ENCODE peak calls at places on chromosomes 11 and 22, in nine cellular contexts. Y is fibroblast of the aortic adventitia, Q is dorsolateral prefrontal cortex, G is HCT116, Z is foreskin fibroblast, D is brain microvascular endothelial cell, W is epithelial cell of esophagus, A is right atrium auricular region, M is PC-3. C is an unnamed sample.
A peak's percentile ranks its signal among the peaks of the same experiment; 100 is the strongest.

GRCh38 chr11:133947298-133947905 is 9.4 kb downstream of the IGSF9B start:
- DNase-seq in Y (peak; percentile 45), Q (peak; percentile 71), G (no peak), Z (peak; percentile 18), D (peak; percentile 29), W (peak; percentile 15), A (no peak), M (peak; percentile 56), C (no peak)

GRCh38 chr22:29798318-29798717 is 31.1 kb downstream of the UQCR10 start:
- DNase-seq in Y (no peak), Q (no peak), G (no peak), Z (no peak), D (no peak), W (no peak), A (no peak), M (peak; percentile 9), C (no peak)

GRCh38 chr11:64340671-64341335 is 799 bp downstream of the CCDC88B start:
- DNase-seq in Y (no peak), Q (no peak), G (no peak), Z (no peak), D (no peak), W (no peak), A (no peak), M (no peak), C (no peak)

GRCh38 chr11:75174781-75175370 is 24.0 kb downstream of the SLCO2B1 start:
- DNase-seq in Y (peak; percentile 2), Q (peak; percentile 61), G (no peak), Z (peak; percentile 34), D (peak; percentile 21), W (no peak), A (peak; percentile 70), M (no peak), C (no peak)

GRCh38 chr22:26570126-26570525 is 19.8 kb downstream of the TPST2 start:
- DNase-seq in Y (no peak), Q (peak; percentile 44), G (no peak), Z (no peak), D (no peak), W (no peak), A (no peak), M (no peak), C (no peak)

GRCh38 chr11:66880484-66881211 is 23.8 kb downstream of the LRFN4 start:
- DNase-seq in Y (no peak), Q (peak; percentile 67), G (no peak), Z (no peak), D (no peak), W (peak; percentile 93), A (no peak), M (peak; percentile 97), C (no peak)

GRCh38 chr11:68439355-68440065 is 21.0 kb upstream of the PPP6R3 start:
- DNase-seq in Y (no peak), Q (no peak), G (no peak), Z (peak; percentile 26), D (no peak), W (no peak), A (no peak), M (no peak), C (no peak)

GRCh38 chr22:31715157-31715778 is 34.7 kb downstream of the PRR14L start:
- DNase-seq in Y (no peak), Q (no peak), G (no peak), Z (no peak), D (no peak), W (no peak), A (no peak), M (no peak), C (no peak)

GRCh38 chr22:50606561-50607365 is 6.2 kb downstream of the MAPK8IP2 start:
- DNase-seq in Y (no peak), Q (no peak), G (no peak), Z (no peak), D (no peak), W (no peak), A (no peak), M (no peak), C (no peak)

GRCh38 chr11:104067534-104067933 is 31.1 kb downstream of the DDI1 start:
- DNase-seq in Y (no peak), Q (no peak), G (no peak), Z (no peak), D (no peak), W (no peak), A (no peak), M (no peak), C (no peak)

GRCh38 chr11:106642331-106642730 is 375.9 kb downstream of the GUCY1A2 start:
- DNase-seq in Y (peak; percentile 8), Q (no peak), G (no peak), Z (peak; percentile 9), D (no peak), W (peak; percentile 6), A (no peak), M (peak; percentile 61), C (no peak)

GRCh38 chr11:91163619-91164451 is 941.0 kb upstream of the CHORDC1 start:
- DNase-seq in Y (peak; percentile 67), Q (no peak), G (no peak), Z (peak; percentile 23), D (peak; percentile 74), W (peak; percentile 12), A (no peak), M (peak; percentile 89), C (no peak)

GRCh38 chr11:16989554-16989953 is 24.7 kb downstream of the PLEKHA7 start:
- DNase-seq in Y (no peak), Q (no peak), G (no peak), Z (no peak), D (no peak), W (no peak), A (no peak), M (no peak), C (no peak)

DNA sequence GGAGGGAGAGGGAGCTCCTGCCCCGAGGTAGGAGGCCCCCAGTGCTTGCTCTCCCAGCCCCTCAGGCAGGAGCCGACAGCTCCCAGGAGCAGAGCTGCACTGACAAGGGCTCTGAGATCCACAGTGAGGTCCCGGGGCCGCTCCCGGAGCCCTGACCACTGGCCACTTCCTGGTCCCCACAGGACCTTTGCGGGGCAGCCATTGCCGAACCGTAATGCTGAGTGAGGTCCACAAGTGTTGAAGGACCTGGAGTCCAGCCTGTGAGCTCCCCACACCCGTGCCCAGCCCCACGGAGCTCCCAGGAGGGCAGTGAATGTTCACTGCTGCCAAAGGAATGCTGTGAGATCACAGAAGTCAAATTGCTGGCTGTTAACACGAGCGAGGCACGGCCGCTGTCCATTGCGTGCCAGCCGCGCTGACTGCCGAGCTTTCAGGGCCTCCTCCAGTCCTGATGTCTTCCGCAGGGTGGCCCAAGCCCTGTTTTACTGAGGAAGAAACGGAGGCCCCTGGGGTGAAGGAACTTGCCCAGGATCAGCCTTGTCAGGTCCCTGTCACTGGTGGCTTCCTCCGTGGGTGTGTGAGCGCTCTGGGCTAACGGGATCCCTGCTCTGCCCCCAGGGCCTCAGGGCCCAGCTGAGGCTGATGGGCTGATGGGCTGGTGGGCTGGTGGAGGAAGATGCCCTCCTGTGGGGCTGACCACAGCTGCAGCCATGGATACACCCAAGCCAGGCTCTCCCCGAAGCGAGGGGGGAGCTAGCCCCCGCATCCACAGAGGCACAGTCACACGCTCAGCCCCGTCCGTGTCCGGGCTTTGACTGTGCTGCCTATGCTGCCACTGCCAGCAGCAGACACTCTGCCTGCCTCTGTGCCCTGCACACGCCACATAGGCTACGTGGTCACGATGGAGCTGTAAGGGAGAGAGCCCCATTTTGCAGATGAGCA is 70.8 kb downstream of the WNT7B start:
- DNase-seq in Y (peak; percentile 57), Q (no peak), G (no peak), Z (peak; percentile 65), D (peak; percentile 49), W (no peak), A (peak; percentile 61), M (no peak), C (no peak)
- TF ChIP-seq CTCF in Y (no peak), Q (no peak), G (no peak), Z (no peak), D (no peak), W (no peak), A (no peak), M (no peak), C (no peak)

GRCh38 chr22:36369922-36370781 is 17.6 kb downstream of the MYH9 start:
- DNase-seq in Y (peak; percentile 62), Q (no peak), G (no peak), Z (no peak), D (no peak), W (peak; percentile 74), A (no peak), M (no peak), C (no peak)
- H3K4me3 ChIP-seq in Y (peak overlapping the region; percentile 17), Q (peak overlapping the region; percentile 6), G (no peak overlapping the region), Z (no peak overlapping the region), D (no peak overlapping the region), W (peak overlapping the region; percentile 23), A (peak overlapping the region; percentile 27), M (no peak overlapping the region), C (no peak overlapping the region)

DNA sequence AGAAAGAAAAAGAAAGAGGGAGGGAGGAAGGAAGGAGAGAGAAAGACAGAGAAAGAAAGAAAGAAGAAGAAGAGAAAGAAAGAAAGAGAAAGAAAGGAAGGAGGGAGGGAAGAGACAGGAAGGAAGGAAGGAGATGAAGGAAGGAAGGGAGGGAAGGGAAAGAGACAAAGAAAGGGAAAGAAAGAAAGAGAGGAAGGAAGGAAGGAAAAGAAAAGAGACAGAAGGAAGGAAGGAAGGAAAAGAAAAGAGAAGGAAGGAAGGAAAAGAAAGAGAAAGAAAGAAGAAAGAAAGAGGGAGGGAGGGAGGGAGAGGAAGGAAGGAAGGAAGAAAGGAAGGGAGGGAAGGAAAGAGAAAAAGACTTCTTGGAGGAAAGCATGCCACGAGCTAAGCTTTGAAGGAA is 19.1 kb downstream of the POU2AF2 start:
- DNase-seq in Y (no peak), Q (no peak), G (no peak), Z (no peak), D (no peak), W (no peak), A (no peak), M (no peak), C (no peak)
- TF ChIP-seq CTCF in Y (no peak), Q (no peak), G (no peak), Z (no peak), D (no peak), W (no peak), A (no peak), M (no peak), C (no peak)

GRCh38 chr11:72583616-72584292 is 90.5 kb downstream of the PDE2A start:
- DNase-seq in Y (no peak), Q (no peak), G (no peak), Z (no peak), D (no peak), W (no peak), A (no peak), M (no peak), C (no peak)

GRCh38 chr11:72584293-72584921 is 89.8 kb downstream of the PDE2A start:
- DNase-seq in Y (peak; percentile 16), Q (peak; percentile 51), G (no peak), Z (peak; percentile 16), D (no peak), W (peak; percentile 51), A (peak; percentile 80), M (no peak), C (no peak)

GRCh38 chr11:72586591-72587090 is 87.6 kb downstream of the PDE2A start:
- DNase-seq in Y (no peak), Q (no peak), G (no peak), Z (no peak), D (no peak), W (no peak), A (no peak), M (no peak), C (no peak)

GRCh38 chr11:72585762-72586590 is 88.2 kb downstream of the PDE2A start:
- DNase-seq in Y (peak; percentile 64), Q (peak; percentile 67), G (peak; percentile 38), Z (peak; percentile 24), D (peak; percentile 50), W (peak; percentile 65), A (peak; percentile 75), M (peak; percentile 91), C (peak; percentile 37)

GRCh38 chr11:72584933-72585597 is 89.2 kb downstream of the PDE2A start:
- DNase-seq in Y (no peak), Q (no peak), G (no peak), Z (no peak), D (no peak), W (no peak), A (no peak), M (no peak), C (no peak)
- H3K4me3 ChIP-seq in Y (no peak overlapping the region), Q (no peak overlapping the region), G (no peak overlapping the region), Z (no peak overlapping the region), D (no peak overlapping the region), W (no peak overlapping the region), A (peak overlapping the region; percentile 19), M (no peak overlapping the region), C (peak overlapping the region; percentile 17)